ENCODE peak calls at places on chromosomes 3 and 15, in five cellular contexts. V is germinal center, F is DMS153, R is NCI-H1092 treated with DMSO at 0.1 percent for 48 hours, Y is HFF-Myc. O is an unnamed sample.

GRCh38 chr15:83210619-83211018 is 3.0 kb upstream of the HDGFL3 start:
- DNase-seq in V (no peak), F (peak), R (no peak), Y (no peak), O (peak)

GRCh38 chr3:86914651-86915050 is 76.3 kb downstream of the VGLL3 start:
- DNase-seq in V (no peak), F (no peak), R (no peak), Y (no peak), O (no peak)

GRCh38 chr15:58839485-58839884 is 68.4 kb downstream of the MINDY2 start:
- DNase-seq in V (peak), F (no peak), R (no peak), Y (no peak), O (no peak)

GRCh38 chr3:113054552-113054951 is 63.8 kb downstream of the GTPBP8 start:
- DNase-seq in V (no peak), F (peak), R (no peak), Y (no peak), O (no peak)

GRCh38 chr15:85581495-85581894 is 201.1 kb downstream of the AKAP13 start:
- DNase-seq in V (peak), F (no peak), R (no peak), Y (no peak), O (no peak)

GRCh38 chr3:8298021-8298954 is 203.3 kb upstream of the LMCD1 start:
- DNase-seq in V (no peak), F (no peak), R (no peak), Y (no peak), O (no peak)

GRCh38 chr3:163813935-163814334 is 1264.4 kb downstream of the SI start:
- DNase-seq in V (no peak), F (no peak), R (no peak), Y (no peak), O (no peak)

GRCh38 chr3:134517796-134518195 is 31.9 kb downstream of the CEP63 start:
- DNase-seq in V (no peak), F (no peak), R (no peak), Y (no peak), O (no peak)

GRCh38 chr3:186669378-186670084 is 3.7 kb downstream of the HRG start:
- DNase-seq in V (no peak), F (no peak), R (no peak), Y (no peak), O (no peak)

GRCh38 chr15:89132611-89133242 is 44.5 kb downstream of the ABHD2 start:
- DNase-seq in V (no peak), F (no peak), R (no peak), Y (no peak), O (no peak)

GRCh38 chr3:128170866-128171516 is 17.7 kb downstream of the EEFSEC start:
- DNase-seq in V (no peak), F (peak), R (peak), Y (peak), O (peak)

GRCh38 chr3:171454026-171454425 is 6.2 kb downstream of the TNIK start:
- DNase-seq in V (no peak), F (no peak), R (no peak), Y (no peak), O (no peak)

GRCh38 chr15:59998256-59999063 is 5.7 kb upstream of the FOXB1 start:
- DNase-seq in V (no peak), F (no peak), R (no peak), Y (no peak), O (peak)

GRCh38 chr3:35931867-35932266 is 292.5 kb downstream of the ARPP21 start:
- DNase-seq in V (no peak), F (no peak), R (no peak), Y (no peak), O (no peak)

GRCh38 chr3:125462722-125463299 is 57.2 kb downstream of the SNX4 start:
- DNase-seq in V (no peak), F (no peak), R (no peak), Y (no peak), O (no peak)

GRCh38 chr3:112847692-112848091 is 1.0 kb upstream of the CD200R1L start:
- DNase-seq in V (no peak), F (no peak), R (no peak), Y (no peak), O (no peak)

GRCh38 chr15:38941399-38941953 is 376.9 kb upstream of the RASGRP1 start:
- DNase-seq in V (no peak), F (no peak), R (no peak), Y (no peak), O (no peak)

GRCh38 chr3:42264399-42265058 is 1.5 kb downstream of the CCK start:
- DNase-seq in V (no peak), F (no peak), R (peak), Y (no peak), O (peak)

GRCh38 chr15:96115642-96116041 is 214.9 kb upstream of the NR2F2 start:
- DNase-seq in V (no peak), F (no peak), R (no peak), Y (no peak), O (no peak)